ENCODE peak calls at places on chromosomes 6 and 20, in ten cellular contexts. One of them, this sample, is unnamed.

GRCh38 chr6:154921482-154921881 is 73.6 kb upstream of the TIAM2 start:
- DNase-seq in substantia nigra: no peak
- DNase-seq in fibroblast of lung: no peak
- DNase-seq in left lung: no peak
- DNase-seq in transverse colon: no peak
- DNase-seq in HCT116: no peak
- DNase-seq in IMR-90: no peak
- DNase-seq in uterus: no peak
- DNase-seq in HL-60: peak
- DNase-seq in GM12878: no peak
- DNase-seq in this sample: peak

GRCh38 chr6:30107756-30108155 is 5.1 kb downstream of the TRIM31 start:
- DNase-seq in substantia nigra: no peak
- DNase-seq in fibroblast of lung: no peak
- DNase-seq in left lung: no peak
- DNase-seq in transverse colon: no peak
- DNase-seq in HCT116: no peak
- DNase-seq in IMR-90: no peak
- DNase-seq in uterus: no peak
- DNase-seq in HL-60: no peak
- DNase-seq in GM12878: no peak
- DNase-seq in this sample: peak

GRCh38 chr6:15892369-15892768 is 229.5 kb upstream of the DTNBP1 start:
- DNase-seq in substantia nigra: no peak
- DNase-seq in fibroblast of lung: no peak
- DNase-seq in left lung: no peak
- DNase-seq in transverse colon: no peak
- DNase-seq in HCT116: no peak
- DNase-seq in IMR-90: no peak
- DNase-seq in uterus: no peak
- DNase-seq in HL-60: peak
- DNase-seq in GM12878: no peak
- DNase-seq in this sample: no peak

GRCh38 chr20:4795394-4795793 is 73.7 kb downstream of the PRND start:
- DNase-seq in substantia nigra: no peak
- DNase-seq in fibroblast of lung: peak
- DNase-seq in left lung: no peak
- DNase-seq in transverse colon: no peak
- DNase-seq in HCT116: peak
- DNase-seq in IMR-90: peak
- DNase-seq in uterus: no peak
- DNase-seq in HL-60: peak
- DNase-seq in GM12878: no peak
- DNase-seq in this sample: peak

GRCh38 chr6:98880486-98880885 is 46.1 kb downstream of the POU3F2 start:
- DNase-seq in substantia nigra: no peak
- DNase-seq in fibroblast of lung: no peak
- DNase-seq in left lung: no peak
- DNase-seq in transverse colon: no peak
- DNase-seq in HCT116: no peak
- DNase-seq in IMR-90: no peak
- DNase-seq in uterus: no peak
- DNase-seq in HL-60: no peak
- DNase-seq in GM12878: peak
- DNase-seq in this sample: no peak

GRCh38 chr6:122153530-122153929 is 245.9 kb upstream of the HSF2 start:
- DNase-seq in substantia nigra: no peak
- DNase-seq in fibroblast of lung: no peak
- DNase-seq in left lung: no peak
- DNase-seq in transverse colon: no peak
- DNase-seq in HCT116: no peak
- DNase-seq in IMR-90: no peak
- DNase-seq in uterus: no peak
- DNase-seq in HL-60: no peak
- DNase-seq in GM12878: no peak
- DNase-seq in this sample: no peak

GRCh38 chr6:73041051-73041450 is 184.2 kb downstream of the KHDC1L start:
- DNase-seq in substantia nigra: no peak
- DNase-seq in fibroblast of lung: no peak
- DNase-seq in left lung: no peak
- DNase-seq in transverse colon: no peak
- DNase-seq in HCT116: no peak
- DNase-seq in IMR-90: no peak
- DNase-seq in uterus: no peak
- DNase-seq in HL-60: no peak
- DNase-seq in GM12878: no peak
- DNase-seq in this sample: no peak

GRCh38 chr6:81130969-81131368 is 621.5 kb downstream of the TENT5A start:
- DNase-seq in substantia nigra: no peak
- DNase-seq in fibroblast of lung: no peak
- DNase-seq in left lung: no peak
- DNase-seq in transverse colon: no peak
- DNase-seq in HCT116: no peak
- DNase-seq in IMR-90: no peak
- DNase-seq in uterus: no peak
- DNase-seq in HL-60: no peak
- DNase-seq in GM12878: no peak
- DNase-seq in this sample: no peak

GRCh38 chr6:71245265-71246049 is 43.2 kb upstream of the OGFRL1 start:
- DNase-seq in substantia nigra: no peak
- DNase-seq in fibroblast of lung: no peak
- DNase-seq in left lung: no peak
- DNase-seq in transverse colon: no peak
- DNase-seq in HCT116: no peak
- DNase-seq in IMR-90: no peak
- DNase-seq in uterus: no peak
- DNase-seq in HL-60: no peak
- DNase-seq in GM12878: no peak
- DNase-seq in this sample: no peak

GRCh38 chr6:150191809-150192208 is 49.0 kb downstream of the PPP1R14C start:
- DNase-seq in substantia nigra: no peak
- DNase-seq in fibroblast of lung: peak
- DNase-seq in left lung: no peak
- DNase-seq in transverse colon: no peak
- DNase-seq in HCT116: no peak
- DNase-seq in IMR-90: peak
- DNase-seq in uterus: no peak
- DNase-seq in HL-60: no peak
- DNase-seq in GM12878: no peak
- DNase-seq in this sample: peak

GRCh38 chr20:3687655-3688054 is 5.8 kb upstream of the ADAM33 start:
- DNase-seq in substantia nigra: no peak
- DNase-seq in fibroblast of lung: peak
- DNase-seq in left lung: no peak
- DNase-seq in transverse colon: no peak
- DNase-seq in HCT116: peak
- DNase-seq in IMR-90: peak
- DNase-seq in uterus: peak
- DNase-seq in HL-60: no peak
- DNase-seq in GM12878: no peak
- DNase-seq in this sample: no peak

GRCh38 chr20:56386219-56386618 is 5.8 kb downstream of the AURKA start:
- DNase-seq in substantia nigra: no peak
- DNase-seq in fibroblast of lung: no peak
- DNase-seq in left lung: no peak
- DNase-seq in transverse colon: no peak
- DNase-seq in HCT116: no peak
- DNase-seq in IMR-90: no peak
- DNase-seq in uterus: no peak
- DNase-seq in HL-60: no peak
- DNase-seq in GM12878: no peak
- DNase-seq in this sample: no peak
- H3K27ac ChIP-seq in substantia nigra: no peak
- H3K27ac ChIP-seq in fibroblast of lung: no peak
- H3K27ac ChIP-seq in left lung: no peak
- H3K27ac ChIP-seq in transverse colon: no peak
- H3K27ac ChIP-seq in HCT116: no peak
- H3K27ac ChIP-seq in IMR-90: no peak
- H3K27ac ChIP-seq in uterus: no peak
- H3K27ac ChIP-seq in HL-60: no peak
- H3K27ac ChIP-seq in GM12878: no peak
- H3K27ac ChIP-seq in this sample: no peak

DNA sequence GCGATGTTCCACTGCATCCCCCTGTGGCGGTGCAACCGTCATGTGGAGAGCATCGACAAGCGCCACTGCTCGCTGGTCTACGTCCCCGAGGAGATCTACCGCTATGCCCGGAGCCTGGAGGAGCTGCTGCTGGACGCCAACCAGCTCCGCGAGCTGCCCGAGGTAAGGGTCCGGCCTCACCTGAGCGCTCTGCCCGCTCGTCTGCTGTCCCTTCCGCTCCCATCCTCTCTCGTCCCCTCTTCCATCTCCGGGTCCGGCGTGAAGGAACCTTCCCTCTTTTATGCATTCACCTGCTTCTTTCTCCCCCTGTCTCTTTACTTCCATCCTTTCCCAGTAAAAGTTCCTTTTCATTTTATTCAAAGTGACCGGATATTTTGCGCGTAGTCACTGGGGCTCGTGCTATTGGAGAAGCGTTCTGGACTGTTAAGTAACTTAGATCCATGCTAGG is 473 bp downstream of the LRRC1 start:
- DNase-seq in substantia nigra: no peak
- DNase-seq in fibroblast of lung: no peak
- DNase-seq in left lung: peak
- DNase-seq in transverse colon: peak
- DNase-seq in HCT116: no peak
- DNase-seq in IMR-90: no peak
- DNase-seq in uterus: peak
- DNase-seq in HL-60: no peak
- DNase-seq in GM12878: no peak
- DNase-seq in this sample: peak
- H3K27ac ChIP-seq in substantia nigra: peak
- H3K27ac ChIP-seq in fibroblast of lung: peak
- H3K27ac ChIP-seq in left lung: peak
- H3K27ac ChIP-seq in transverse colon: peak
- H3K27ac ChIP-seq in HCT116: peak
- H3K27ac ChIP-seq in IMR-90: peak
- H3K27ac ChIP-seq in uterus: peak
- H3K27ac ChIP-seq in HL-60: no peak
- H3K27ac ChIP-seq in GM12878: no peak
- H3K27ac ChIP-seq in this sample: peak

DNA sequence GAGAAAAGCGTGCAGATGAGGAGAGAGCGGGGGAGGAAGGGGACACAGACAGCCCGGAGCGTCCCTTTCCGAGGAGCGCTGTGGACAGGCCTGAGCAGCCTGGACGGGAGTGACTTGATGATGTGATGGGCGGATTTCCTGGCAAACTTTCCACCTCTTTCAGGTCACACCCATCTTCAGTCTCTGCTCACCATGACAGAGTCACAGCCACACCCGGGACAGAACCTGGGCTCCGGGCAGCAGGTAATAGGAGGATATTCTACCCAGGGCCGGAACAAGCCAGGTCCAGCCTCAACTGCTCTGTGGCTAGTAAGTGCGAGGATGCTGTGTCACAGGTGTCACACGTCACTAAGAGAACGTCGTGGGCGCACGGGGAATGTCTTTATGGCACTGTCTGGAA is 84.3 kb downstream of the THBS2 start:
- DNase-seq in substantia nigra: no peak
- DNase-seq in fibroblast of lung: no peak
- DNase-seq in left lung: no peak
- DNase-seq in transverse colon: no peak
- DNase-seq in HCT116: peak
- DNase-seq in IMR-90: no peak
- DNase-seq in uterus: no peak
- DNase-seq in HL-60: no peak
- DNase-seq in GM12878: no peak
- DNase-seq in this sample: peak
- H3K27ac ChIP-seq in substantia nigra: no peak
- H3K27ac ChIP-seq in fibroblast of lung: peak
- H3K27ac ChIP-seq in left lung: no peak
- H3K27ac ChIP-seq in transverse colon: no peak
- H3K27ac ChIP-seq in HCT116: no peak
- H3K27ac ChIP-seq in IMR-90: peak
- H3K27ac ChIP-seq in uterus: no peak
- H3K27ac ChIP-seq in HL-60: no peak
- H3K27ac ChIP-seq in GM12878: no peak
- H3K27ac ChIP-seq in this sample: peak

GRCh38 chr6:109441069-109441816 is 719 bp downstream of the SMPD2 start:
- DNase-seq in substantia nigra: no peak
- DNase-seq in fibroblast of lung: peak
- DNase-seq in left lung: peak
- DNase-seq in transverse colon: peak
- DNase-seq in HCT116: no peak
- DNase-seq in IMR-90: peak
- DNase-seq in uterus: peak
- DNase-seq in HL-60: peak
- DNase-seq in GM12878: no peak
- DNase-seq in this sample: peak

GRCh38 chr6:109442393-109442924 is 1.9 kb downstream of the SMPD2 start:
- DNase-seq in substantia nigra: no peak
- DNase-seq in fibroblast of lung: no peak
- DNase-seq in left lung: no peak
- DNase-seq in transverse colon: no peak
- DNase-seq in HCT116: no peak
- DNase-seq in IMR-90: no peak
- DNase-seq in uterus: no peak
- DNase-seq in HL-60: no peak
- DNase-seq in GM12878: no peak
- DNase-seq in this sample: no peak

GRCh38 chr6:109443425-109443950 is 3.0 kb downstream of the SMPD2 start:
- DNase-seq in substantia nigra: no peak
- DNase-seq in fibroblast of lung: no peak
- DNase-seq in left lung: no peak
- DNase-seq in transverse colon: no peak
- DNase-seq in HCT116: no peak
- DNase-seq in IMR-90: no peak
- DNase-seq in uterus: no peak
- DNase-seq in HL-60: no peak
- DNase-seq in GM12878: no peak
- DNase-seq in this sample: no peak

GRCh38 chr6:109445382-109445781 is 4.9 kb downstream of the SMPD2 start:
- DNase-seq in substantia nigra: no peak
- DNase-seq in fibroblast of lung: no peak
- DNase-seq in left lung: no peak
- DNase-seq in transverse colon: no peak
- DNase-seq in HCT116: no peak
- DNase-seq in IMR-90: no peak
- DNase-seq in uterus: no peak
- DNase-seq in HL-60: no peak
- DNase-seq in GM12878: no peak
- DNase-seq in this sample: no peak

DNA sequence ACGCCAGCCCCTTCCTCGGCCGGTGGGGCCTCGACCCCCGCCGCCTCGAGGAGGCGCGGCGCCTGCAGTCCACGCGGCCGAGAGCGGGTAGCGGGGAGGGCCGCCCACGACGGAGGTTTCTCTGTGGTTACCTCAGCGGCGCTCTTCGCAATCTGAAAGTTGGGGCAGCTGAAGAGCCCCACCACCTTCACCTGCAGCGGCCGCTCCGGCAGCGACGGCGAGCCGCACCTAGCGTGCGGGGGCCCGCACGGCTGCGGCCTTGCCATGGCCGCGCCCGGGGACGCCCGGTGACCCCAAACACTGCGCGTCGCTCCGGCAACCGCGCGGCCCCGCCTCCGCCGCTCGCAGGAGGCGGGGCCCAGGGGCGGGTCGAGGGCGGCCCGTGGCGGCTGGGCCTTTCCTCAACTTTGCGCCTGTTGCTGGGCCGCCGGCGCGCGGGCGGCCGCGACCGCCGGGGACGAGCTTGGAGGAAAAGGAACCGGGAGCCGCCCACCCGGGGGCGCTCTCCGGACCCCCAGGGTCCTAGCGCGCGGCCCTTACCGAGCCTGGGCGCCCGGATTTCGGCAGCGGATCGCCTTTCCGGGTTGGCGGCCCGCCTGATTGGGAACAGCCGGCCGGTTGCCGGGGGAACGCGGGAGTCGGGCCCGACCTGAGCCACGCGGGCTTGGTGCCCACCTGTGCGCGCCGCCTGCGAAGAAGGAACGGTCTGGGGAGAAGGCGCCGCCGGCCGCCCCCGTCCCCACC is at the start of the genes PPIL6 and SMPD2:
- DNase-seq in substantia nigra: peak
- DNase-seq in fibroblast of lung: peak
- DNase-seq in left lung: peak
- DNase-seq in transverse colon: peak
- DNase-seq in HCT116: peak
- DNase-seq in IMR-90: peak
- DNase-seq in uterus: peak
- DNase-seq in HL-60: peak
- DNase-seq in GM12878: no peak
- DNase-seq in this sample: peak
- H3K27ac ChIP-seq in substantia nigra: peak
- H3K27ac ChIP-seq in fibroblast of lung: peak
- H3K27ac ChIP-seq in left lung: peak
- H3K27ac ChIP-seq in transverse colon: peak
- H3K27ac ChIP-seq in HCT116: peak
- H3K27ac ChIP-seq in IMR-90: peak
- H3K27ac ChIP-seq in uterus: peak
- H3K27ac ChIP-seq in HL-60: peak
- H3K27ac ChIP-seq in GM12878: peak
- H3K27ac ChIP-seq in this sample: peak